ENCODE peak calls at places on chromosomes 7 and 10, in five cellular contexts. G, U, L, N and D are unnamed samples.

GRCh38 chr10:2938869-2939268 is 128.5 kb upstream of the PFKP start:
- DNase-seq in L (peak), G (peak), U (no peak), N (no peak), D (no peak)

GRCh38 chr10:52459097-52459496 is 145.0 kb downstream of the DKK1 start:
- DNase-seq in N (no peak), G (peak), L (no peak), U (no peak), D (no peak)

GRCh38 chr10:33334170-33334838 is at the start of gene NRP1:
- DNase-seq in L (peak), U (no peak), N (no peak), G (no peak), D (peak)

GRCh38 chr10:111093741-111094380 is 17.0 kb downstream of the ADRA2A start:
- DNase-seq in G (peak), N (no peak), U (no peak), L (no peak), D (no peak)

GRCh38 chr10:35635576-35635975 is 6.5 kb downstream of the FZD8 start:
- DNase-seq in L (peak), G (peak), U (peak), N (peak), D (peak)

GRCh38 chr10:62374862-62375710 is 917 bp downstream of the ZNF365 start:
- DNase-seq in U (no peak), G (peak), L (peak), N (no peak), D (no peak)

GRCh38 chr7:135811513-135811912 is 62.9 kb upstream of the FAM180A start:
- DNase-seq in G (peak), L (no peak), N (no peak), U (no peak), D (no peak)

GRCh38 chr7:155980841-155981240 is 168.6 kb upstream of the SHH start:
- DNase-seq in N (no peak), U (no peak), L (no peak), G (no peak), D (no peak)

GRCh38 chr7:98251251-98251843 is 685 bp downstream of the TECPR1 start:
- DNase-seq in N (no peak), U (no peak), G (no peak), L (no peak), D (no peak)

GRCh38 chr10:92173996-92174395 is 116.9 kb downstream of the CPEB3 start:
- DNase-seq in L (no peak), N (no peak), U (no peak), G (no peak), D (no peak)

GRCh38 chr10:23514321-23514720 is 75.4 kb downstream of the OTUD1 start:
- DNase-seq in N (no peak), U (no peak), G (no peak), L (no peak), D (no peak)

GRCh38 chr10:23517155-23517554 is 78.3 kb downstream of the OTUD1 start:
- DNase-seq in G (no peak), L (no peak), U (no peak), N (no peak), D (no peak)

GRCh38 chr10:23512355-23513058 is 73.6 kb downstream of the OTUD1 start:
- DNase-seq in N (no peak), G (peak), U (peak), L (peak), D (no peak)

GRCh38 chr10:23521735-23522134 is 82.9 kb downstream of the OTUD1 start:
- DNase-seq in N (no peak), L (no peak), U (no peak), G (no peak), D (no peak)

GRCh38 chr10:23516530-23516929 is 77.7 kb downstream of the OTUD1 start:
- DNase-seq in N (no peak), G (peak), L (peak), U (no peak), D (no peak)
- TF ChIP-seq CEBPB in N (no peak), G (no peak), L (no peak), U (no peak), D (no peak)

DNA sequence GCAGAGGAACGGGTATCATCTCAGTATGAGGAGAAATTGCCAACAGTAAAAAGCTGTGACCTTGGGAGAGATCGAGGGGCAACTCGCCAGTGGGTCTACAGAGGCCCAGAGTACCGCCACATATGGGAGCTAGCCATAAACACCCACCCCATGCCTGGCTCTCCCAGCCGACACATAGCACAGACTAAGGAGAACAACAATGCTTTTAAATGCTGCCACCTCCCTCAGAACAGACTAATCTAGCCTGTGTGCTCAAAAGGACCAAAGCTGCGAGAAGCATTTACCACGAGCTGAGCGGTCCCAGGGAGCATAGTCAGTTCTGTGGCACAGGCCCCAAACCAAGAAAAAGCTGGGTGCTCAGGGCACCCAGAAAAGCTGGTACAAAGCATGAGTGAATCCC is 73.3 kb downstream of the LSM5 start:
- DNase-seq in N (no peak), L (no peak), U (no peak), G (no peak), D (no peak)
- TF ChIP-seq CEBPB in N (no peak), L (no peak), U (no peak), G (no peak), D (no peak)

DNA sequence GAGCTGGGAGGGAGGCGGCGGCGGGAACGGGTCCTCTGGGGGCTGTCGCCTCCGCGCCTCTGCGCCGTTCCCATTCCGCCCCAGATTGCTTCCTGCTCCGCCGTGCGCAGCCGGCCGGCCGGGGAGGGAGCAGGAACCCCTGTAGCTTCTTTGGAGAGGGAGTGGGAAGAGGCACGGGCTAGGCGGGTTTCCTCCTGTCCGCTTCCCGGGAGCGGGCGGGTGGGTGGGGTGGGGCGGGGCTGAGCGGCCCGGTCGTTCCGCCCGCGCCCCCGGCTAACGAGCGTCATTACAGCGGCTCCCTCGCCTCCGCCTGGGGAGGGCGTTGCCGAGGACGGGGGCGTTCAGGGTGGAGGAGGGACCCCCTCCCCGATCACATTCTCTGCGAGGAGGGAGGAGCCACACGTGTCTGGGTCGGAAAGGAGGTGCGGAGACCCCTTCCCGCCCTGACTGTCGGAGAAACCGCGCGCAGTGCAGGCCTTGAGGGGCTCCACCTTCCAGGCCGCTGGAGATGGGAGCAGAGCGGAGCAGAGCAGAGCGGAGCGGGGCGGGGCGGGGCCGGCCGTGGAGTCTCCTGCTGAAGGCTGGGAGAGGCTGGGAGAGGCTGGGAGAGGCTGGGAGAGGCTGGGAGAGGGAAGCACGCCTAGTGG is 39.7 kb downstream of the AGAP3 start:
- DNase-seq in U (no peak), L (no peak), N (no peak), G (no peak), D (no peak)
- TF ChIP-seq CEBPB in U (no peak), L (no peak), N (no peak), G (no peak), D (no peak)

GRCh38 chr7:157000047-157000726 is 10.3 kb downstream of the MNX1 start:
- DNase-seq in G (no peak), L (no peak), U (no peak), N (no peak), D (peak)
- TF ChIP-seq CEBPB in G (no peak), L (no peak), U (no peak), N (no peak), D (no peak)

DNA sequence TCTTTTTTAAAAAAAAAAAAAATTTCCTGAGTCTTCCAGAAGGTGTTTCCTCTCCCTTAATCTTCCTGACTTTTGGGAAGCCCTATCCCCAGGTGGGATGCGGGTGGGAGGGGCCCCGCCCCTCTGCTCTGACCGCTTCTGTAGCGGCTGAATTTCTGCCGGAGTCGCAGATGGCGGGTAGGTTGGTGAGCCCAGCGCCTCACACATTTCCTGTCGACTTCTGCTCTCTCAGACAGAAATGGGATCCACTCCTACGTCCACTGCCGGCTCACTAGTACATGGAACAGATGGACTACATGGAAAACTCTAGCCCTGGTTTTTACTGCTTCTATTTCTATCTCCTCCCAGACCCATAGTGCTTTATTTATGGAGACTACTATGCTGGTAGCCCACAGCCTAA is 90.9 kb downstream of the NEUROD6 start:
- DNase-seq in G (no peak), U (no peak), L (no peak), N (no peak), D (no peak)
- TF ChIP-seq CEBPB in G (no peak), U (no peak), L (no peak), N (no peak), D (no peak)